ENCODE peak calls at places on chromosomes 12 and 14, in ten cellular contexts. N, C, P, V, B, F, I, E, O and L are unnamed samples.

GRCh38 chr12:80044694-80045046 is 54.7 kb upstream of the OTOGL start:
- DNase-seq in P (peak), O (no peak), C (peak), I (no peak), B (peak), E (peak), F (no peak), V (no peak), N (peak), L (peak)

GRCh38 chr12:29067430-29067829 is 81.6 kb upstream of the FAR2 start:
- DNase-seq in P (no peak), V (no peak), E (no peak), I (no peak), C (no peak), F (no peak), N (no peak), B (no peak), O (no peak), L (no peak)

GRCh38 chr12:68042212-68042699 is 53.0 kb downstream of the IFNG-AS1 start:
- DNase-seq in V (no peak), N (peak), B (peak), O (no peak), P (peak), C (no peak), F (no peak), E (peak), I (peak), L (peak)

GRCh38 chr14:104086661-104087461 is 1.4 kb downstream of the ASPG start:
- DNase-seq in O (no peak), V (no peak), N (no peak), P (no peak), C (no peak), F (no peak), I (no peak), E (no peak), B (no peak), L (no peak)

GRCh38 chr12:27521981-27522380 is 2.0 kb upstream of the PPFIBP1 start:
- DNase-seq in I (no peak), F (no peak), B (no peak), V (no peak), O (no peak), P (no peak), C (no peak), N (no peak), E (no peak), L (no peak)

GRCh38 chr12:44015333-44015941 is 179.6 kb downstream of the TMEM117 start:
- DNase-seq in C (peak), F (no peak), I (peak), V (no peak), O (no peak), N (peak), E (peak), B (peak), P (peak), L (peak)

GRCh38 chr12:110373962-110374611 is 29.4 kb downstream of the ANAPC7 start:
- DNase-seq in C (no peak), I (no peak), O (no peak), N (no peak), E (no peak), B (no peak), V (no peak), F (no peak), P (no peak), L (no peak)

GRCh38 chr12:92673756-92674155 is 29.0 kb upstream of the PLEKHG7 start:
- DNase-seq in F (no peak), B (no peak), O (no peak), V (no peak), N (no peak), P (no peak), I (no peak), E (no peak), C (no peak), L (no peak)

GRCh38 chr14:79543966-79544365 is 667.3 kb downstream of the DIO2 start:
- DNase-seq in C (no peak), F (no peak), I (peak), P (peak), O (no peak), B (peak), V (no peak), N (no peak), E (peak), L (peak)

GRCh38 chr12:109863961-109864712 is 16.2 kb downstream of the GLTP start:
- DNase-seq in P (peak), N (peak), I (no peak), F (no peak), O (no peak), V (no peak), B (peak), C (no peak), E (peak), L (peak)

GRCh38 chr14:96962337-96962736 is 165.2 kb downstream of the VRK1 start:
- DNase-seq in B (no peak), I (peak), F (no peak), C (no peak), O (no peak), E (no peak), V (no peak), P (no peak), N (no peak), L (no peak)

GRCh38 chr12:124680863-124681778 is 113.7 kb upstream of the NCOR2 start:
- DNase-seq in F (no peak), V (no peak), B (peak), N (peak), E (peak), P (peak), I (peak), C (peak), O (peak), L (peak)

GRCh38 chr12:41917827-41918445 is 226.7 kb downstream of the GXYLT1 start:
- DNase-seq in F (no peak), O (no peak), C (no peak), B (peak), P (no peak), I (no peak), N (no peak), V (no peak), E (peak), L (peak)

GRCh38 chr14:90567991-90568390 is 171.2 kb downstream of the CALM1 start:
- DNase-seq in E (no peak), O (no peak), V (no peak), C (no peak), N (no peak), F (no peak), I (no peak), B (no peak), P (no peak), L (no peak)

GRCh38 chr14:54784060-54784459 is 118.6 kb downstream of the GCH1 start:
- DNase-seq in C (no peak), I (no peak), F (no peak), B (no peak), P (no peak), O (no peak), N (no peak), E (no peak), V (no peak), L (no peak)

GRCh38 chr12:101305226-101305779 is 25.4 kb downstream of the UTP20 start:
- DNase-seq in B (no peak), C (no peak), P (no peak), V (no peak), I (no peak), F (no peak), O (no peak), N (no peak), E (no peak), L (no peak)

GRCh38 chr12:88391556-88391955 is 188.7 kb downstream of the KITLG start:
- DNase-seq in N (peak), P (peak), C (peak), I (no peak), F (no peak), V (no peak), B (peak), O (no peak), E (peak), L (peak)

GRCh38 chr14:67547224-67547780 is 14.2 kb downstream of the PLEKHH1 start:
- DNase-seq in I (no peak), P (no peak), C (no peak), B (no peak), F (no peak), E (no peak), N (no peak), O (no peak), V (no peak), L (no peak)

GRCh38 chr14:45135181-45135580 is 549 bp upstream of the FANCM start:
- DNase-seq in V (no peak), P (peak), C (no peak), F (no peak), I (peak), B (peak), E (peak), N (peak), O (no peak), L (peak)

GRCh38 chr14:99841436-99842071 is 48.3 kb downstream of the EML1 start:
- DNase-seq in C (no peak), I (no peak), O (no peak), V (no peak), F (no peak), B (no peak), N (no peak), P (no peak), E (no peak), L (no peak)

GRCh38 chr12:4108803-4109345 is 164.7 kb upstream of the CCND2 start:
- DNase-seq in E (no peak), O (no peak), I (no peak), C (no peak), N (no peak), P (no peak), V (no peak), F (no peak), B (no peak), L (no peak)

GRCh38 chr14:50085570-50086315 is 30.6 kb downstream of the VCPKMT start:
- DNase-seq in P (peak), E (peak), F (no peak), I (peak), N (peak), O (no peak), B (peak), C (no peak), V (no peak), L (peak)

GRCh38 chr12:34295366-34296142 is 273.3 kb downstream of the ALG10 start:
- DNase-seq in I (no peak), B (no peak), C (no peak), F (no peak), E (no peak), O (peak), V (no peak), P (no peak), N (no peak), L (no peak)

GRCh38 chr12:57881035-57881973 is 34.8 kb upstream of the CTDSP2 start:
- DNase-seq in F (no peak), E (peak), V (no peak), N (peak), O (no peak), I (no peak), B (peak), P (peak), C (peak), L (no peak)

GRCh38 chr12:121637231-121637914 is 11.0 kb downstream of the ORAI1 start:
- DNase-seq in N (no peak), B (no peak), E (no peak), C (no peak), F (no peak), P (no peak), O (no peak), I (peak), V (no peak), L (no peak)

GRCh38 chr12:79252358-79253075 is 387.9 kb downstream of the SYT1 start:
- DNase-seq in E (no peak), C (no peak), P (peak), I (no peak), F (no peak), N (no peak), B (no peak), V (no peak), O (no peak), L (peak)

GRCh38 chr14:90621205-90621600 is 195.0 kb downstream of the TTC7B start:
- DNase-seq in F (no peak), I (no peak), E (no peak), V (no peak), P (no peak), O (no peak), N (no peak), B (no peak), C (no peak), L (no peak)

GRCh38 chr12:86261142-86261541 is 5.0 kb upstream of the MGAT4C start:
- DNase-seq in I (no peak), C (no peak), N (no peak), V (no peak), O (no peak), E (peak), B (peak), F (no peak), P (peak), L (peak)

GRCh38 chr12:95858451-95859343 is at the start of gene SNRPF:
- DNase-seq in B (peak), E (peak), I (peak), V (peak), O (peak), P (peak), C (peak), N (peak), F (peak), L (peak)
- TF ChIP-seq CTCF in B (peak), E (peak), I (peak), V (no peak), O (no peak), P (no peak), C (peak), N (peak), F (no peak), L (peak)

GRCh38 chr12:131132118-131132892 is 178.6 kb downstream of the ADGRD1 start:
- DNase-seq in O (peak), P (peak), F (peak), B (peak), V (no peak), E (peak), N (peak), C (peak), I (peak), L (peak)
- H3K4me3 ChIP-seq in O (no peak), P (no peak), F (no peak), B (no peak), V (no peak), E (no peak), N (no peak), C (no peak), I (no peak), L (no peak)

GRCh38 chr14:53534841-53535240 is 381.7 kb upstream of the DDHD1 start:
- DNase-seq in C (no peak), P (peak), N (peak), O (no peak), F (no peak), V (no peak), E (no peak), B (no peak), I (no peak), L (no peak)

GRCh38 chr14:53537421-53538315 is 384.5 kb upstream of the DDHD1 start:
- DNase-seq in F (no peak), C (no peak), V (no peak), I (no peak), B (peak), N (peak), P (peak), O (no peak), E (no peak), L (no peak)

GRCh38 chr14:53539489-53540126 is 386.5 kb upstream of the DDHD1 start:
- DNase-seq in F (no peak), B (peak), N (peak), V (no peak), E (peak), I (peak), C (peak), P (peak), O (peak), L (peak)

GRCh38 chr14:53536446-53536845 is 383.3 kb upstream of the DDHD1 start:
- DNase-seq in V (no peak), P (no peak), I (peak), E (no peak), N (no peak), B (no peak), O (no peak), C (no peak), F (no peak), L (no peak)

DNA sequence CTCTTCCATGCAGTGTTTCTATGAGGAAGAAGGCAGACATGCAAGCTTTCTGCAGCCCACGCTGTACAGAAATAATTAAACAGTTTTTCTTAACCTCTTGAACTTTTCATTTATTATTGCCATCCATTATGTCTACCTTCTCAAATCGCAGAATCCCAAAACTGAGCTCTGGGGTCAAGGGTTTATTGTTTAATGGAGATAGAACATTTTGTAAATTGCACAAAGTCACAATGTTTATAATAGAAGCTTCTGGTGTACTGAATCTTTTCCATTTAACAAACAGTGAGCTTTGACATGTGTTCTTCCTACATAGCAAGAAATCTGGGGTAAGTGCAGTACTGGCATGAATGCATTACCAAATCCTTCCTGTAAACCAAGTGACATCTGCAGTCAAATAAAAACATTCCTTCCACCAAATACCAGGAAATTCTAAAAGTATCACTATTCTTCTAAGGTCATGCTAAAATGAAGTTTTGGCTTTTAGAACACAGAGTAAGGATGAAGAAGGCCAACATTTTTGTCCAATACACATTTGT is 385.3 kb upstream of the DDHD1 start:
- DNase-seq in B (peak), E (no peak), P (peak), C (no peak), V (no peak), O (no peak), N (peak), F (no peak), I (no peak), L (no peak)
- TF ChIP-seq CTCF in B (no peak), E (no peak), P (no peak), C (no peak), V (no peak), O (no peak), N (no peak), F (no peak), I (no peak), L (no peak)

GRCh38 chr12:116508145-116509121 is 50.7 kb upstream of the MAP1LC3B2 start:
- DNase-seq in E (peak), C (no peak), F (no peak), B (no peak), N (no peak), P (no peak), O (no peak), V (no peak), I (no peak), L (peak)
- H3K4me3 ChIP-seq in E (peak), C (peak), F (peak), B (peak), N (peak), P (peak), O (peak), V (peak), I (no peak), L (peak)

GRCh38 chr14:74673768-74674167 is 39.1 kb downstream of the AREL1 start:
- DNase-seq in P (no peak), I (no peak), B (no peak), E (no peak), F (no peak), O (no peak), V (no peak), N (no peak), C (no peak), L (no peak)

GRCh38 chr14:74671789-74672188 is 41.1 kb downstream of the AREL1 start:
- DNase-seq in F (no peak), B (peak), P (peak), V (no peak), E (peak), O (no peak), C (no peak), N (peak), I (no peak), L (peak)

GRCh38 chr14:74669846-74670245 is 43.0 kb downstream of the AREL1 start:
- DNase-seq in P (no peak), E (no peak), I (no peak), O (no peak), B (no peak), C (no peak), N (no peak), F (no peak), V (no peak), L (no peak)

GRCh38 chr14:74667758-74668157 is 45.1 kb downstream of the AREL1 start:
- DNase-seq in V (no peak), F (no peak), O (no peak), E (peak), C (no peak), P (peak), I (no peak), N (peak), B (peak), L (peak)

GRCh38 chr14:74670726-74671125 is 42.2 kb downstream of the AREL1 start:
- DNase-seq in B (peak), F (no peak), V (no peak), C (no peak), P (peak), I (no peak), N (no peak), E (peak), O (no peak), L (peak)
- TF ChIP-seq CTCF in B (no peak), F (no peak), V (no peak), C (no peak), P (no peak), I (no peak), N (no peak), E (no peak), O (no peak), L (no peak)

GRCh38 chr14:32512348-32512747 is 183.2 kb downstream of the AKAP6 start:
- DNase-seq in F (no peak), I (no peak), N (no peak), C (no peak), O (no peak), V (no peak), B (no peak), E (no peak), P (no peak), L (no peak)

GRCh38 chr14:32509632-32510187 is 180.6 kb downstream of the AKAP6 start:
- DNase-seq in C (no peak), O (peak), P (peak), V (no peak), B (peak), I (no peak), E (peak), N (peak), F (no peak), L (peak)

GRCh38 chr14:32508281-32508680 is 179.2 kb downstream of the AKAP6 start:
- DNase-seq in O (no peak), F (no peak), P (peak), N (peak), B (peak), I (no peak), C (no peak), E (peak), V (no peak), L (peak)

GRCh38 chr14:32510815-32511214 is 181.7 kb downstream of the AKAP6 start:
- DNase-seq in I (no peak), E (peak), P (no peak), V (no peak), B (no peak), N (no peak), C (no peak), O (no peak), F (no peak), L (no peak)

DNA sequence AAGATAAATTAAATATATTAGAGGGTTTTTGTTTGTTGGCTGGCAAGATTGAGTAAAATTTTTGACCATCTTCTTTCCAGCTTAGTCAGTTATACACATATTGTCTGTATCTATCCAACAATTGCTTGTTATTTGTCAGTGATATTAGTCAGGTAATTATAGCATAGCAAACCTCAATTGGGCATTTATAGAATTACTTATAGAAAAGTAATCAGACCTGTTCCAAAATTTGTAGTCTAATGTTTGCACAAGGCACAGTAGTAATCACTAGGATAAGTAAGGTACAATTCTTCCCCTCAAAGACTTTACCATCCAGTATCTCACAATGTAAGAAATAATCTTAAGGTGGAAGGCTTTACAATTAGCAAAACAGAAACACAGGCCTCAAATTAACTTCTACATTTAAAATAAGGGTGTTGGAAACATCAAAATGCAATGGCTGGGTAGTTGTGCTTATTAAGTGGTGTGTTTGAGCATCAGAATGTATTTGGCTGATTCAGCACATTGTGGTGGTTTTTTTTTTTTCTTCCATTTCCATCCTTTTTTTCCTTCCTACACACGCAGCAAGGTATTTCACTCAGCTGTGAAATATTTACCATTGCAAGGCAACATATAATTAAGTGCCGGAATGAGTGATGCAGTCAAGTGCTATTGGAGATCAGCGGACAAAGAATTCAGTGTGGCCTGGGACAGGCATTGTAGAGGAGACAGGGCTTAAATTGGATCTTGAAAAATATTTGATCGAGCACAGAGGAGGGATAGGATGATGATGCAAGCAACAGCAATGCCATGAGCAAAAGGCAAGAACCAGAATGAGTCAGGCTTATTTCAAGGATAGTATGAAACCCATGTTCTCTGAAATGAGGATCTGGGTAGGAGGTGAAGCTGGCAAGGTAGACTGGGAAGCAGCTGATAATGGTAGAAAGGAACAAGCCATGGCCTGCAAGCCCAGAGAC is 178.2 kb downstream of the AKAP6 start:
- DNase-seq in N (peak), C (peak), V (no peak), F (no peak), E (peak), O (no peak), B (peak), I (no peak), P (peak), L (peak)
- H3K4me3 ChIP-seq in N (no peak), C (no peak), V (no peak), F (no peak), E (no peak), O (no peak), B (no peak), I (no peak), P (no peak), L (no peak)

GRCh38 chr12:7019043-7019569 is 830 bp upstream of the LPCAT3 start:
- DNase-seq in P (no peak), O (no peak), C (no peak), E (no peak), B (peak), N (no peak), F (no peak), I (no peak), V (no peak), L (no peak)
- TF ChIP-seq CTCF in P (no peak), O (no peak), C (no peak), E (no peak), B (no peak), N (no peak), F (peak), I (no peak), V (no peak), L (no peak)